ENCODE peak calls at places on chromosomes 16 and 17, in six cellular contexts. M is endothelial cell; W is type B pancreatic cell; O is HCT116; R is CD4-positive, alpha-beta T cell; B is mucosa of descending colon. L is an unnamed sample.

GRCh38 chr16:10597184-10597583 is 16.8 kb upstream of the EMP2 start:
- DNase-seq in B (no peak), M (no peak), W (no peak), R (no peak), O (no peak), L (no peak)

GRCh38 chr17:40484285-40484972 is 17.0 kb downstream of the TNS4 start:
- DNase-seq in W (no peak), O (no peak), M (no peak), B (no peak), R (no peak), L (no peak)

GRCh38 chr16:85296859-85297698 is 184.8 kb upstream of the CIBAR2 start:
- DNase-seq in O (peak), R (peak), W (no peak), B (peak), M (peak), L (peak)

GRCh38 chr17:48576479-48577309 is 1.5 kb downstream of the HOXB4 start:
- DNase-seq in O (no peak), M (no peak), R (no peak), B (no peak), W (no peak), L (peak)

GRCh38 chr16:11135167-11135973 is 120.6 kb downstream of the SOCS1 start:
- DNase-seq in O (no peak), W (no peak), R (no peak), M (no peak), B (no peak), L (no peak)

GRCh38 chr17:20083460-20083859 is 74.3 kb downstream of the SPECC1 start:
- DNase-seq in W (no peak), B (no peak), O (no peak), M (no peak), R (no peak), L (no peak)

GRCh38 chr16:71723537-71724319 is 773 bp downstream of the PHLPP2 start:
- DNase-seq in O (peak), R (peak), M (peak), B (peak), W (peak), L (peak)

GRCh38 chr17:73201215-73202069 is 8.6 kb downstream of the COG1 start:
- DNase-seq in M (no peak), R (no peak), O (no peak), B (no peak), W (no peak), L (no peak)

GRCh38 chr17:9219631-9220415 is 198.5 kb downstream of the NTN1 start:
- DNase-seq in B (no peak), W (no peak), O (no peak), M (no peak), R (no peak), L (no peak)

GRCh38 chr16:17491140-17491662 is 20.4 kb upstream of the XYLT1 start:
- DNase-seq in B (no peak), R (no peak), W (no peak), O (no peak), M (no peak), L (no peak)

GRCh38 chr17:17919169-17920107 is 52.8 kb downstream of the TOM1L2 start:
- DNase-seq in O (peak), R (peak), W (no peak), M (peak), B (peak), L (peak)

GRCh38 chr17:17387461-17388362 is 84.5 kb downstream of the NT5M start:
- DNase-seq in B (peak), W (no peak), M (peak), O (peak), R (no peak), L (peak)

GRCh38 chr17:1313270-1314005 is 34.0 kb downstream of the TRARG1 start:
- DNase-seq in R (no peak), O (no peak), M (no peak), B (no peak), W (no peak), L (no peak)

GRCh38 chr16:86391987-86392386 is 118.3 kb upstream of the FOXF1 start:
- DNase-seq in R (no peak), W (no peak), M (no peak), O (no peak), B (no peak), L (no peak)

GRCh38 chr16:65725156-65725845 is 603.4 kb upstream of the CDH11 start:
- DNase-seq in M (no peak), O (no peak), W (no peak), B (no peak), R (no peak), L (no peak)

GRCh38 chr17:3924421-3925350 is 8.4 kb upstream of the P2RX1 start:
- DNase-seq in W (no peak), O (no peak), R (no peak), M (no peak), B (no peak), L (peak)

GRCh38 chr17:39002991-39003715 is 36.0 kb upstream of the FBXO47 start:
- DNase-seq in O (no peak), R (peak), B (peak), M (no peak), W (no peak), L (no peak)

GRCh38 chr16:89041571-89042481 is 51.8 kb upstream of the ACSF3 start:
- DNase-seq in M (no peak), B (peak), O (no peak), W (no peak), R (no peak), L (peak)

GRCh38 chr17:17937450-17937849 is 34.8 kb downstream of the TOM1L2 start:
- DNase-seq in O (no peak), W (no peak), R (no peak), M (no peak), B (no peak), L (no peak)

GRCh38 chr16:54177052-54177856 is 109.3 kb downstream of the IRX3 start:
- DNase-seq in B (no peak), W (no peak), R (no peak), M (no peak), O (no peak), L (no peak)

GRCh38 chr16:20348365-20349185 is 3.9 kb downstream of the UMOD start:
- DNase-seq in M (peak), R (no peak), B (peak), W (no peak), O (no peak), L (peak)

GRCh38 chr16:20352615-20353014 is at the start of gene UMOD:
- DNase-seq in W (no peak), O (no peak), B (no peak), M (no peak), R (no peak), L (no peak)

GRCh38 chr16:20353379-20353778 is 864 bp upstream of the UMOD start:
- DNase-seq in M (no peak), O (no peak), W (no peak), B (no peak), R (no peak), L (no peak)

GRCh38 chr16:20347666-20348364 is 4.7 kb downstream of the UMOD start:
- DNase-seq in W (no peak), M (no peak), B (no peak), O (no peak), R (no peak), L (no peak)

DNA sequence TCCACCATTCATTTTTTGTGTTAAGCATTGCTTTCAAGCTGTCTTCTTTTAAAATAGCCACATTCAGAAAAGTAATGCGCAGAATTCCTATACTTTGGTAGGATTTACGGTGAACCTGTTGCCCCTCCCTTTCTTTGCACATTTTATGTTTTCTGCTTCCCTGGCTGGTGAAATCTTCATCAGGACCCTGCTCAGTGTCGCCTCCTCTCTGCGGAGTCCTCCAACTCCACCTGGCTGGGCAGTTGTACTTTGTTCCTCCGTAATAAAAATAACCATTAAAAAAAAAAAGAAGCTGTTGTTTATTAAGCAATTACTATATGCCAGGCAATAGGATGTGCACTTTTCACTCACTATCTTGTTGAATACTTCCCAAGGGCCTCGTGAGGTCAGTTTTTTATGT is 2.9 kb downstream of the UMOD start:
- DNase-seq in O (no peak), B (no peak), R (no peak), M (no peak), W (no peak), L (no peak)
- TF ChIP-seq CTCF in O (peak), B (no peak), R (no peak), M (peak), W (peak), L (peak)

DNA sequence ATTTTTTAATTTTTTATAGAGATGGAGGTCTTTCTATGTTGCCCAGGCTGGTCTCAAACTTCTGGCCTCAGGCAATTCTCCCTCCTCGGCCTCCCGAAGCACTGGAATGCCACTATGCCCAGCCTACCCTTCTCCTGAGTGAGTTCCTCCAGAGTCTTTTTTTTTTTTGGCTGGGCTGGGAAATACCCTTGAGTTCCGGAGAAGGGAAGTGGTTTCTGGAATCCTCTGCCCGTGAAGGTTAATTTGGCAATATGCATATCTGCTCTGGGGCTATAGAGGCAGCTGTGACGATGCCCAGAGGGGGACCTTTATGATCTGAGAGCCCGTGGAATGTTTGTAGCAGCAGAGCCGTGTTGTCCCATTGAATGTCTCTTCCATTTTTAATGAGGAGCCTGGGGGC is 217.5 kb downstream of the RBFOX1 start:
- DNase-seq in O (no peak), R (no peak), M (no peak), B (no peak), W (no peak), L (no peak)
- TF ChIP-seq CTCF in O (no peak), R (no peak), M (no peak), B (no peak), W (no peak), L (no peak)

GRCh38 chr17:21287703-21288449 is 3.4 kb downstream of the MAP2K3 start:
- DNase-seq in R (peak), W (no peak), B (peak), M (no peak), O (peak), L (no peak)
- TF ChIP-seq CTCF in R (no peak), W (no peak), B (no peak), M (no peak), O (no peak), L (no peak)

DNA sequence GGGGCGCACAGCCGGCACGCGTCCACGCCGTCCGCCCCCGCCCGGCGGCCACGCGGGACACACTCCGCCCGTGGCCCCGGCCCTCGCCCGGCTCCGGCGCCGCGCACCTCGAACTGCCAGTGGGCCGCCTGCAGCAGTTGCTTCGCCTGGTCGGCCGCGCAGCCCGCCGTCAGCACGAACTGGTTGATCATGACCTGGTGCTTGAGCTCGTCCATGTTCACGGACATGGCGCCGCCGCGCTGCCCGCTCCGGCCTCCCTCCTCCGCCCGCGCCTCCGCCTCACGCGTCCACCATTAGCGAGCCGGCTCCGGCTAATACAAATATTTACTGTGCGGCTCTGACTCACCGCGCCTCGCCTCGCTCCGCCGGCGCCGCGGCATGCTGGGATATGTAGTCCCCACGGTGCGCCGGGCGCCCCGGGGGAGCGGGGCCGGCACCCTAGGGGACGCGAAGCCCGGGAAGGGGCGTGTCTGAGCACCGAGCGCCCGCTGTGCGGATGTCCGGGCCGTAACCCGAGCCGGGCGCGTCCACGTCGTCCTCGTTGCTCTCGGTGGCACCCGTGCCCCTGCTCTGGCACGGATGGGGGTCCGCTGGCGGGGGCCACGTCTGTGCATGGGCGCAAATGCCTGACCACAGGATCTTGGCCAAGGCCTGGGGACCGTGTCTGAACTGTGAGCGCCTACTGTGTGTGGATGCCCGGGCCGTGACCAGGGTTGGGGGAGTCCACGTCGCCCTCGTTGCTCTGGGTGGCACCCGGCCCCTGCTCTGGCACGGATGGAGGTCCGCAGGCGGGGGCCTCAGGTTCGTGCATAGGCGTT is at the start of gene UBALD1:
- DNase-seq in R (peak), W (peak), O (peak), M (peak), B (peak), L (peak)
- TF ChIP-seq CTCF in R (no peak), W (no peak), O (no peak), M (no peak), B (no peak), L (no peak)

GRCh38 chr16:24539295-24539849 is at the start of gene RBBP6:
- DNase-seq in O (peak), M (peak), B (peak), W (peak), R (peak), L (peak)
- TF ChIP-seq CTCF in O (peak), M (no peak), B (peak), W (peak), R (no peak), L (no peak)

GRCh38 chr17:33292184-33292980 is 713 bp downstream of the ASIC2 start:
- DNase-seq in O (no peak), R (no peak), B (peak), W (no peak), M (peak), L (peak)
- TF ChIP-seq CTCF in O (no peak), R (no peak), B (peak), W (peak), M (peak), L (peak)

GRCh38 chr17:59899099-59899498 is 6.2 kb downstream of the RPS6KB1 start:
- DNase-seq in O (no peak), M (no peak), W (no peak), R (no peak), B (no peak), L (no peak)
- TF ChIP-seq CTCF in O (no peak), M (no peak), W (no peak), R (peak), B (no peak), L (no peak)

DNA sequence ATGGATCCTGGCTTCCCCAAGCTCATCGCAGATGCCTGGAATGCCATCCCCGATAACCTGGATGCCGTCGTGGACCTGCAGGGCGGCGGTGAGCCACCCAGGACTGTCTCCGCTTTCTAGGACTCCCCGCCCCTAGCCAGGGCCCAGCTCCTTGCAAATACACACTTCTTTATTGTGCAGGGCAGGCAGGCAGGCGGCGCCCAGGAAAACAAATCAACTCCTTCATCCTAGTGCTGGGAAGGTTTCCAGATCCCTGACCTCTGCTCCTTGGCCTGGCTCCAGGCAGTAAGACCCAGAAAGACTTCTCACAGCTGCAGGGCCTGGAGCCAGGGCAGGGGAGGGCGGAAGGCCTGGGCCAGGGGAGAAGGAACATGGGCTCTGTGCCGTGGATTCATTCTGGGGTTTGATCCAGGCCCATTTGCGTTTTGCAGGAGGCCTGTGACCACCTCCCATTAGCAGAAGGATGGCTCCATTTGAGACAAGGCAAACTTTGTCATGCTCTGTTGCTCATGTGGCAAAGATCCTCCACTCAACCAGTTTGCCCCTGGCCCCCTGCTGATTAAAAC is 6.0 kb upstream of the LPCAT2 start:
- DNase-seq in M (no peak), B (peak), W (no peak), R (no peak), O (peak), L (peak)
- TF ChIP-seq CTCF in M (no peak), B (no peak), W (no peak), R (no peak), O (no peak), L (no peak)

GRCh38 chr17:42130310-42130936 is 7.8 kb downstream of the HSPB9 start:
- DNase-seq in B (no peak), M (no peak), W (no peak), R (no peak), O (no peak), L (no peak)
- TF ChIP-seq CTCF in B (no peak), M (no peak), W (no peak), R (no peak), O (no peak), L (no peak)

GRCh38 chr17:57433396-57433944 is 177.1 kb downstream of the MSI2 start:
- DNase-seq in B (no peak), O (no peak), R (no peak), M (no peak), W (no peak), L (no peak)
- TF ChIP-seq CTCF in B (no peak), O (no peak), R (no peak), M (no peak), W (no peak), L (no peak)

L was measured in nephron progenitor cell.